ENCODE peak calls at places on chromosomes 3 and 15, in nine cellular contexts. N, K, F, M, Q, S, I, X and H are unnamed samples.

GRCh38 chr3:189983612-189984011 is 137.1 kb downstream of the P3H2 start:
- DNase-seq in N (no peak), K (no peak), F (no peak), M (no peak), Q (no peak), S (no peak), I (no peak), X (no peak), H (no peak)

GRCh38 chr15:98143116-98143515 is 182.6 kb downstream of the ARRDC4 start:
- DNase-seq in N (no peak), K (no peak), F (no peak), M (no peak), Q (no peak), S (no peak), I (no peak), X (no peak), H (no peak)

GRCh38 chr3:58237238-58237939 is at the start of gene ABHD6:
- DNase-seq in N (peak), K (peak), F (peak), M (no peak), Q (peak), S (peak), I (peak), X (peak), H (no peak)

GRCh38 chr3:126539558-126540250 is 15.7 kb downstream of the CHST13 start:
- DNase-seq in N (no peak), K (peak), F (no peak), M (no peak), Q (no peak), S (no peak), I (peak), X (no peak), H (no peak)

GRCh38 chr3:60086811-60087210 is 1037.0 kb upstream of the CFAP20DC start:
- DNase-seq in N (no peak), K (no peak), F (no peak), M (no peak), Q (no peak), S (no peak), I (no peak), X (no peak), H (no peak)

GRCh38 chr15:78049691-78050440 is 27.6 kb downstream of the TBC1D2B start:
- DNase-seq in N (no peak), K (no peak), F (no peak), M (peak), Q (peak), S (no peak), I (no peak), X (no peak), H (peak)

GRCh38 chr3:195260286-195260905 is 10.6 kb downstream of the XXYLT1 start:
- DNase-seq in N (no peak), K (peak), F (no peak), M (no peak), Q (no peak), S (no peak), I (no peak), X (peak), H (no peak)

GRCh38 chr3:123068227-123069020 is 1.6 kb downstream of the PDIA5 start:
- DNase-seq in N (no peak), K (peak), F (no peak), M (no peak), Q (no peak), S (no peak), I (no peak), X (peak), H (no peak)

GRCh38 chr3:182912476-182912875 is 67.9 kb downstream of the DCUN1D1 start:
- DNase-seq in N (peak), K (no peak), F (no peak), M (no peak), Q (no peak), S (no peak), I (no peak), X (no peak), H (no peak)

GRCh38 chr3:198081421-198081844 is 121.4 kb downstream of the LMLN start:
- DNase-seq in N (no peak), K (no peak), F (no peak), M (no peak), Q (no peak), S (no peak), I (peak), X (no peak), H (no peak)

GRCh38 chr3:4824948-4825325 is 154.3 kb upstream of the BHLHE40 start:
- DNase-seq in N (no peak), K (no peak), F (no peak), M (peak), Q (no peak), S (no peak), I (no peak), X (no peak), H (peak)

GRCh38 chr3:151584603-151585002 is 123.7 kb upstream of the IGSF10 start:
- DNase-seq in N (no peak), K (no peak), F (no peak), M (no peak), Q (no peak), S (no peak), I (no peak), X (no peak), H (no peak)

GRCh38 chr3:71570453-71571038 is 13.0 kb downstream of the FOXP1 start:
- DNase-seq in N (no peak), K (no peak), F (no peak), M (no peak), Q (no peak), S (no peak), I (no peak), X (peak), H (no peak)

GRCh38 chr3:81962396-81962795 is 201.0 kb upstream of the GBE1 start:
- DNase-seq in N (no peak), K (no peak), F (no peak), M (no peak), Q (no peak), S (no peak), I (no peak), X (no peak), H (no peak)

GRCh38 chr3:99249627-99250026 is 348.1 kb upstream of the DCBLD2 start:
- DNase-seq in N (no peak), K (no peak), F (no peak), M (no peak), Q (no peak), S (no peak), I (no peak), X (no peak), H (no peak)

GRCh38 chr3:174541708-174542107 is 317.4 kb upstream of the NAALADL2 start:
- DNase-seq in N (no peak), K (no peak), F (no peak), M (no peak), Q (no peak), S (no peak), I (no peak), X (no peak), H (no peak)

GRCh38 chr3:87233805-87234204 is 6.7 kb downstream of the CHMP2B start:
- DNase-seq in N (no peak), K (no peak), F (no peak), M (no peak), Q (no peak), S (no peak), I (no peak), X (no peak), H (no peak)

GRCh38 chr3:100169186-100169585 is 54.9 kb upstream of the FILIP1L start:
- DNase-seq in N (peak), K (no peak), F (no peak), M (no peak), Q (no peak), S (no peak), I (no peak), X (peak), H (no peak)

GRCh38 chr3:134640872-134641470 is 9.9 kb downstream of the KY start:
- DNase-seq in N (peak), K (no peak), F (no peak), M (no peak), Q (peak), S (peak), I (no peak), X (no peak), H (no peak)

GRCh38 chr15:89776274-89777072 is at the start of gene MESP2:
- DNase-seq in N (peak), K (peak), F (peak), M (no peak), Q (no peak), S (peak), I (peak), X (peak), H (no peak)

GRCh38 chr3:62888180-62888579 is 13.0 kb upstream of the CADPS start:
- DNase-seq in N (no peak), K (no peak), F (no peak), M (no peak), Q (peak), S (no peak), I (no peak), X (peak), H (no peak)

GRCh38 chr3:164851905-164852304 is 226.4 kb downstream of the SI start:
- DNase-seq in N (no peak), K (no peak), F (no peak), M (no peak), Q (no peak), S (no peak), I (no peak), X (no peak), H (no peak)

GRCh38 chr15:98796685-98797084 is 148.3 kb downstream of the IGF1R start:
- DNase-seq in N (no peak), K (no peak), F (no peak), M (no peak), Q (no peak), S (no peak), I (no peak), X (no peak), H (no peak)

GRCh38 chr15:87752250-87752951 is 504.1 kb downstream of the NTRK3 start:
- DNase-seq in N (no peak), K (no peak), F (no peak), M (peak), Q (no peak), S (no peak), I (no peak), X (no peak), H (peak)

GRCh38 chr3:114439279-114439678 is 145.5 kb downstream of the TIGIT start:
- DNase-seq in N (no peak), K (no peak), F (no peak), M (no peak), Q (no peak), S (no peak), I (no peak), X (no peak), H (no peak)

GRCh38 chr3:131007256-131007655 is 19.4 kb downstream of the ASTE1 start:
- DNase-seq in N (no peak), K (no peak), F (no peak), M (no peak), Q (no peak), S (no peak), I (no peak), X (no peak), H (no peak)